ENCODE peak calls at places on chromosome 11, in nine cellular contexts. B is MM.1S, F is fibroblast of lung, V is PC-3, P is astrocyte, R is mammary epithelial cell, S is neural progenitor cell, X is GM23248, A is GM12878. N is an unnamed sample.

GRCh38 chr11:2803186-2804057 is 82.2 kb downstream of the CDKN1C start:
- DNase-seq in B (no peak), F (no peak), V (no peak), P (no peak), R (peak; percentile 45), S (no peak), X (no peak), A (no peak), N (no peak)

GRCh38 chr11:135027461-135027860 is 615.4 kb upstream of the B3GAT1 start:
- DNase-seq in B (peak; percentile 56), F (peak; percentile 42), V (peak; percentile 50), P (peak; percentile 18), R (peak; percentile 8), S (peak; percentile 82), X (peak; percentile 44), A (no peak), N (peak; percentile 38)

GRCh38 chr11:63813563-63814382 is 517 bp downstream of the SPINDOC start:
- DNase-seq in B (peak; percentile 50), F (peak; percentile 67), V (peak; percentile 49), P (peak; percentile 46), R (peak; percentile 35), S (peak; percentile 67), X (peak; percentile 55), A (no peak), N (peak; percentile 49)

GRCh38 chr11:71080239-71081097 is 171.9 kb downstream of the SHANK2 start:
- DNase-seq in B (peak; percentile 65), F (peak; percentile 37), V (peak; percentile 79), P (peak; percentile 8), R (peak; percentile 64), S (peak; percentile 92), X (peak; percentile 79), A (peak; percentile 17), N (no peak)

GRCh38 chr11:2128512-2129322 is 10.5 kb downstream of the IGF2 start:
- DNase-seq in B (no peak), F (no peak), V (no peak), P (no peak), R (no peak), S (no peak), X (no peak), A (no peak), N (no peak)

GRCh38 chr11:115304774-115305472 is 199.3 kb downstream of the CADM1 start:
- DNase-seq in B (no peak), F (peak; percentile 27), V (peak; percentile 6), P (no peak), R (peak; percentile 64), S (no peak), X (no peak), A (no peak), N (no peak)

GRCh38 chr11:56910785-56911184 is 77.9 kb upstream of the OR5AK2 start:
- DNase-seq in B (no peak), F (peak; percentile 20), V (peak; percentile 69), P (peak; percentile 12), R (peak; percentile 59), S (no peak), X (peak; percentile 14), A (no peak), N (no peak)

GRCh38 chr11:119673389-119674336 is 55.3 kb downstream of the NECTIN1 start:
- DNase-seq in B (peak; percentile 95), F (no peak), V (no peak), P (no peak), R (no peak), S (no peak), X (no peak), A (peak; percentile 88), N (no peak)

GRCh38 chr11:18312663-18313420 is 9.1 kb downstream of the HPS5 start:
- DNase-seq in B (no peak), F (peak; percentile 83), V (no peak), P (peak; percentile 76), R (peak; percentile 76), S (no peak), X (peak; percentile 54), A (no peak), N (peak; percentile 22)

GRCh38 chr11:134537941-134538340 is 125.9 kb upstream of the B3GAT1 start:
- DNase-seq in B (no peak), F (no peak), V (no peak), P (no peak), R (no peak), S (no peak), X (no peak), A (no peak), N (no peak)

GRCh38 chr11:1445741-1446445 is 40.7 kb downstream of the MOB2 start:
- DNase-seq in B (no peak), F (no peak), V (peak; percentile 8), P (no peak), R (no peak), S (peak; percentile 35), X (peak; percentile 31), A (no peak), N (no peak)

GRCh38 chr11:28704801-28705200 is 596.6 kb downstream of the METTL15 start:
- DNase-seq in B (no peak), F (no peak), V (no peak), P (no peak), R (no peak), S (no peak), X (no peak), A (no peak), N (peak; percentile 81)

GRCh38 chr11:1119282-1120146 is 38.2 kb upstream of the MUC5AC start:
- DNase-seq in B (no peak), F (no peak), V (no peak), P (no peak), R (no peak), S (no peak), X (no peak), A (no peak), N (no peak)

GRCh38 chr11:121711236-121711635 is 258.5 kb upstream of the SORL1-AS1 start:
- DNase-seq in B (no peak), F (peak; percentile 11), V (peak; percentile 30), P (no peak), R (no peak), S (no peak), X (no peak), A (no peak), N (no peak)

GRCh38 chr11:104343578-104343977 is 179.6 kb upstream of the PDGFD start:
- DNase-seq in B (no peak), F (peak; percentile 6), V (peak; percentile 63), P (no peak), R (peak; percentile 7), S (peak; percentile 27), X (peak; percentile 24), A (no peak), N (peak; percentile 13)

GRCh38 chr11:35079581-35079980 is 59.4 kb upstream of the CD44 start:
- DNase-seq in B (no peak), F (no peak), V (no peak), P (no peak), R (no peak), S (no peak), X (no peak), A (no peak), N (no peak)

GRCh38 chr11:35082322-35083180 is 56.4 kb upstream of the CD44 start:
- DNase-seq in B (peak; percentile 51), F (peak; percentile 92), V (peak; percentile 80), P (peak; percentile 88), R (peak; percentile 86), S (peak; percentile 24), X (peak; percentile 95), A (peak; percentile 83), N (no peak)

GRCh38 chr11:35076201-35077100 is 62.5 kb upstream of the CD44 start:
- DNase-seq in B (no peak), F (no peak), V (no peak), P (no peak), R (no peak), S (no peak), X (no peak), A (no peak), N (no peak)

GRCh38 chr11:35073691-35074382 is 65.1 kb upstream of the CD44 start:
- DNase-seq in B (no peak), F (peak; percentile 34), V (no peak), P (no peak), R (peak; percentile 50), S (no peak), X (peak; percentile 70), A (no peak), N (no peak)

GRCh38 chr11:35077709-35078695 is 61.0 kb upstream of the CD44 start:
- DNase-seq in B (peak; percentile 53), F (peak; percentile 82), V (peak; percentile 92), P (peak; percentile 77), R (peak; percentile 92), S (no peak), X (peak; percentile 85), A (peak; percentile 88), N (peak; percentile 76)
- H2AFZ ChIP-seq in B (peak overlapping the region; percentile 12), F (peak overlapping the region; percentile 32), V (no peak overlapping the region), P (peak overlapping the region; percentile 7), R (peak overlapping the region; percentile 25), S (no peak overlapping the region), X (peak overlapping the region; percentile 43), A (peak overlapping the region; percentile 30), N (no peak overlapping the region)

DNA sequence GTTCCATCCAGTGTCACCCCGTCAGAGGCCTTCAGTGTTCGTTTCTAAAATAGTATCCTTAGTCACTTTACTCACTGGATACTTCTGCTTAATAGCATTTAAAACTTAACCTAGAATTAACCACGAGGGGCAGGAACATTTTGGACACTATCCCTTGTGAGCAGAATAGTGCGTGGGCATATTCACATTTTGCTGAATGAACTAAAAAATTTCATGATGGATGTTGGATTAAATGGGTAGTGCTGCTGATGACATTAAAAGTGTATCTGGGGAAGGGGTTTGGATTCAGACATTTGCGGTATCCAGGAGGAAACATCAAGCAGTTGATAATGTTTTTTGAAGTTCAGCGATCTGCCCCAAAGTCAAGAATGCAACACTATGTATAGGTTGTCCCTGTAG is 750 bp upstream of the NAT10 start:
- DNase-seq in B (no peak), F (no peak), V (peak; percentile 5), P (no peak), R (no peak), S (no peak), X (peak; percentile 49), A (no peak), N (no peak)
- TF ChIP-seq EZH2 in B (no peak), F (no peak), V (no peak), P (no peak), R (no peak), S (no peak), X (no peak), A (no peak), N (no peak)

GRCh38 chr11:8709002-8709672 is 26.5 kb downstream of the RPL27A start:
- DNase-seq in B (no peak), F (peak; percentile 98), V (no peak), P (peak; percentile 98), R (no peak), S (no peak), X (peak; percentile 58), A (no peak), N (no peak)
- H2AFZ ChIP-seq in B (no peak overlapping the region), F (no peak overlapping the region), V (no peak overlapping the region), P (no peak overlapping the region), R (no peak overlapping the region), S (no peak overlapping the region), X (no peak overlapping the region), A (no peak overlapping the region), N (no peak overlapping the region)

GRCh38 chr11:46144741-46145140 is 23.5 kb upstream of the PHF21A start:
- DNase-seq in B (no peak), F (no peak), V (no peak), P (no peak), R (no peak), S (no peak), X (peak; percentile 11), A (no peak), N (no peak)

GRCh38 chr11:46149826-46150225 is 28.6 kb upstream of the PHF21A start:
- DNase-seq in B (no peak), F (no peak), V (no peak), P (no peak), R (no peak), S (no peak), X (no peak), A (no peak), N (no peak)

GRCh38 chr11:46149342-46149741 is 28.1 kb upstream of the PHF21A start:
- DNase-seq in B (no peak), F (no peak), V (no peak), P (no peak), R (no peak), S (peak; percentile 11), X (no peak), A (no peak), N (no peak)
- TF ChIP-seq EZH2 in B (no peak), F (no peak), V (no peak), P (no peak), R (no peak), S (no peak), X (no peak), A (no peak), N (no peak)